ENCODE peak calls at places on chromosomes 2 and 18, in nine cellular contexts. H is suprapubic skin; N is kidney; B is neural progenitor cell; L is heart left ventricle; C is sigmoid colon; V is heart right ventricle; Y is endothelial cell of umbilical vein; I is CD4-positive, CD25-positive, alpha-beta regulatory T cell. J is an unnamed sample.

GRCh38 chr2:186274936-186275575 is 211.0 kb upstream of the ZC3H15 start:
- DNase-seq in N (no peak), L (no peak), C (no peak), H (no peak), Y (no peak), I (no peak), B (no peak), V (no peak), J (peak; percentile 69)

GRCh38 chr2:189506514-189506976 is 65.3 kb downstream of the WDR75 start:
- DNase-seq in H (no peak), V (no peak), L (no peak), B (no peak), C (no peak), N (no peak), Y (peak; percentile 64), I (no peak), J (no peak)

GRCh38 chr2:217858519-217859466 is 144.0 kb downstream of the TNS1 start:
- DNase-seq in Y (peak; percentile 42), L (peak; percentile 92), C (peak; percentile 94), V (peak; percentile 93), I (no peak), B (peak; percentile 75), N (peak; percentile 94), H (peak; percentile 90), J (peak; percentile 96)

GRCh38 chr18:76350134-76351025 is 144.7 kb downstream of the ZNF516 start:
- DNase-seq in V (no peak), N (peak; percentile 75), B (no peak), I (no peak), C (no peak), Y (no peak), H (no peak), L (no peak), J (no peak)

GRCh38 chr2:96114903-96115581 is 1.3 kb downstream of the ADRA2B start:
- DNase-seq in N (peak; percentile 65), V (no peak), B (no peak), L (peak; percentile 24), Y (no peak), H (no peak), I (no peak), C (no peak), J (no peak)

GRCh38 chr2:78811955-78812610 is 213.4 kb upstream of the REG3G start:
- DNase-seq in C (no peak), I (no peak), N (no peak), Y (no peak), L (no peak), H (no peak), B (no peak), V (no peak), J (no peak)

GRCh38 chr2:192390401-192390800 is 195.7 kb upstream of the TMEFF2 start:
- DNase-seq in L (no peak), H (no peak), N (no peak), I (no peak), V (no peak), Y (no peak), B (no peak), C (no peak), J (no peak)

GRCh38 chr18:13181765-13182164 is 36.8 kb upstream of the LDLRAD4 start:
- DNase-seq in N (no peak), I (no peak), H (no peak), B (no peak), Y (no peak), V (no peak), L (no peak), C (no peak), J (no peak)

GRCh38 chr18:26225915-26226228 is 373 bp upstream of the TAF4B start:
- DNase-seq in B (no peak), I (no peak), V (no peak), N (no peak), L (no peak), Y (no peak), H (no peak), C (no peak), J (no peak)

GRCh38 chr2:101145406-101145805 is 5.8 kb downstream of the TBC1D8 start:
- DNase-seq in H (no peak), L (peak; percentile 30), B (no peak), I (no peak), V (no peak), C (no peak), N (no peak), Y (no peak), J (no peak)

GRCh38 chr2:223952280-223952968 is 4.8 kb upstream of the MRPL44 start:
- DNase-seq in H (no peak), N (no peak), I (no peak), V (no peak), C (no peak), Y (no peak), B (peak; percentile 89), L (no peak), J (no peak)

GRCh38 chr2:232537079-232537478 is 2.4 kb upstream of the CHRNG start:
- DNase-seq in Y (no peak), B (peak; percentile 58), H (no peak), L (no peak), N (no peak), V (no peak), I (no peak), C (peak; percentile 52), J (no peak)

GRCh38 chr2:70143314-70144150 is 47.3 kb downstream of the C2orf42 start:
- DNase-seq in C (peak; percentile 82), B (peak; percentile 24), I (peak; percentile 61), Y (peak; percentile 78), N (peak; percentile 68), L (peak; percentile 63), V (peak; percentile 63), H (no peak), J (peak; percentile 47)

GRCh38 chr18:31553800-31554199 is 37.9 kb upstream of the TTR start:
- DNase-seq in I (no peak), B (no peak), C (no peak), L (no peak), H (no peak), V (no peak), N (no peak), Y (no peak), J (no peak)

GRCh38 chr2:239400000-239400831 is 604 bp downstream of the HDAC4 start:
- DNase-seq in L (no peak), N (peak; percentile 74), Y (no peak), I (peak; percentile 37), C (peak; percentile 72), H (no peak), B (peak; percentile 85), V (no peak), J (peak; percentile 54)

GRCh38 chr18:31646332-31646822 is 38.0 kb downstream of the B4GALT6 start:
- DNase-seq in N (no peak), V (no peak), L (no peak), B (no peak), H (no peak), I (no peak), Y (no peak), C (no peak), J (no peak)

DNA sequence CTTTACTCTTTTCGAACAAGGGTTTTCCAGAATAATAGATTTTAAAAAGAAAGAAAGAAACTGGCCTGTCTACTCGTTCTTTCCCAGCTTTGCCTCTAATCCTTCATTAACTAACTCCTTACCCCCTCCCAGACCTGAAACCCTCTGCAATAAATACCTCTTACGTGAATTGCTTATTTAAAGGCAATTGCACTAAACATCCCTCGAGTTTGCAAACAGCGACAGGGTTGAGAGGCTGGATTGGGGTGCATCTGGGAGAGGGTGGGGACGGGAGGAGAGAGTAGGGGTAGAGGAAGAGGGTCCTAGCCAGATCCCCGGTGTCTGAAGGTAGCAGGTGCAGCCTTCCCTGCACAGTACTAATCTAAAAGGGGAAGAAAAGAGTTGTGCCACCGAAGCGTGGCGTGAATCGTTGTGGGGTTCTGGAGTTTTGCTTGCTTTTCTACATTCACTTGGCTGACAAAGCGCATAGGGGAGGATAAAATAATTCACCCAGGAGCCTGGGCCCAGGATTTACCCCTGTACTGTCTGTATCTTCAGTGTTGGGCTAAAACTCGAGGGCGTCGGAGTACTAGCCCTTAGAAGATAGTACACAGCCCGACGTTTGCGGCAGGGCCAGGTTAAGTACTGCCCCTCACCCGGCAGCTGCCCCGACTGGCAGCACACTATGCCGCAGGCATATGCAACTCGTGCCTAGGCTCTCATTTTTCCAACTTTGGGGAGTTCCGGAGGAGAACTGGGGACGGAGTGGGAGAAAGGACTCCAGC is 1.9 kb upstream of the NEUROD1 start:
- DNase-seq in C (no peak), V (no peak), N (peak; percentile 31), H (no peak), I (no peak), L (no peak), Y (no peak), B (no peak), J (no peak)
- H3K9me3 ChIP-seq in C (no peaks in the 10 kb centered on the region), V (no peaks in the 10 kb centered on the region), N (no peaks in the 10 kb centered on the region), H (no peaks in the 10 kb centered on the region), I (no peaks in the 10 kb centered on the region), L (no peaks in the 10 kb centered on the region), Y (no peaks in the 10 kb centered on the region), B (no peaks in the 10 kb centered on the region), J (peaks cover 9% of the 10 kb centered on the region)

DNA sequence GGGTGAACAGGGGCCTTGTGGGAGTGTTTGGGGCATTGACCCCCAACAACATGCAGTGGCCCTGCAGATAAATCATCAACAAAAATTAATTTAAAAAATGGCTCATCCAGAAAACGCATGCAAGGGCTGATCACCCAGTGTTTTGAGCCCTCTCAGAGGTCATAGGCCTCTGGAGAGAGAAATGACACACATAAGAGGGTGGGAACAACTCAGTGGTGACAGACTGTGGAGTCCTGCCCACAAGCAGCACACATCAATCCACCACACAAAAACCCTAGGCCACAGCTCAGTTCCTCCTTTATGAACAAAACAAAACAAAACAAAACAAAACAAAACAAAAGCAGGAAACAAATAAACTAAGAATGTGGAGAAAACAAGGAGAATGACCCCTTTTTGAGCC is 351.7 kb upstream of the SPHKAP start:
- DNase-seq in L (no peak), C (no peak), I (no peak), H (no peak), B (no peak), V (no peak), N (no peak), Y (no peak), J (no peak)
- H3K9me3 ChIP-seq in L (no peaks in the 10 kb centered on the region), C (no peaks in the 10 kb centered on the region), I (peaks cover 8% of the 10 kb centered on the region), H (peaks cover 9% of the 10 kb centered on the region), B (peaks cover 23% of the 10 kb centered on the region), V (no peaks in the 10 kb centered on the region), N (peaks cover 3% of the 10 kb centered on the region), Y (peaks cover 2% of the 10 kb centered on the region), J (peaks cover 28% of the 10 kb centered on the region)

DNA sequence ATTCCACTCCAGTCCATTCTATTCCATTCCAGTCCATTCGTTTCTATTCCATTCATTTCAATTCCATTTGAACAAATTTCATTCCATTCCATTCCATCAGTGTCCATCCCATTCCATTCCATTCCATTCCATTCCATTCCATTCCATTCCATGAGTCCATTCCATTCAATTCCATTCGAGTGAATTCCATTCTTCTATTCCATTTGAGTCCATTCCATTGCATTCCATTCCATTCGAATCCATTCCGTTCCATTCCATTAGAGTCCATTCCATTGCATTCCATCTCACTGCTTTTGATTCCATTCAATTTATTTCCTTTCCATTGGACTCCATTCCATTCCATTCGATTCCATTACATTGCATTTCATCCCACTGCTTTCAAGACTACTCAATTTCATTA is 1132.1 kb downstream of the RPIA start:
- DNase-seq in N (no peak), L (no peak), B (no peak), Y (no peak), H (no peak), V (no peak), I (no peak), C (no peak), J (no peak)
- H3K9me3 ChIP-seq in N (peaks cover 58% of the 10 kb centered on the region), L (peaks cover 2% of the 10 kb centered on the region), B (peaks cover 57% of the 10 kb centered on the region), Y (peaks cover 63% of the 10 kb centered on the region), H (peaks cover 35% of the 10 kb centered on the region), V (peaks cover 5% of the 10 kb centered on the region), I (peaks cover 32% of the 10 kb centered on the region), C (peaks cover 15% of the 10 kb centered on the region), J (peaks cover 81% of the 10 kb centered on the region)

DNA sequence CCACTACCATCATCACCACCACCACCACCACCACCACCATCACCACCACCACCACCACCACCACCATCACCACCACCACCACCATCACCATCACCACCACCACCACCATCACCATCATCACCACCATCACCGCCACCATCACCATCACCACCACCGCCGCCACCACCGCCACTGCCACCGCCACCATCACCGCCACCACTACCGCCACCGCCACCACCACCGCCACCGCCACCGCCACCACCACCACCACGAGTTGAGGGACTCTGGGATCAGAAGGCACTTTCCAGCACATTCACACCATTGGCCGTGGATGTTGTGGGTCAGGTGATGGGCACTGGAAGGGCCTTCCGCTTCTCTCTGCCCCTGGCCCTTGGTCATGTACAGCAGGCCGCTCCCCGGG is 48.8 kb downstream of the ODC1 start:
- DNase-seq in B (no peak), H (no peak), N (no peak), L (no peak), I (no peak), V (no peak), C (no peak), Y (no peak), J (no peak)
- H3K9me3 ChIP-seq in B (no peaks in the 10 kb centered on the region), H (no peaks in the 10 kb centered on the region), N (no peaks in the 10 kb centered on the region), L (no peaks in the 10 kb centered on the region), I (no peaks in the 10 kb centered on the region), V (no peaks in the 10 kb centered on the region), C (no peaks in the 10 kb centered on the region), Y (no peaks in the 10 kb centered on the region), J (no peaks in the 10 kb centered on the region)

J was measured in adipocyte.